ENCODE peak calls at places on chromosomes 11 and 22, in six cellular contexts. E, A, N, M, B and S are unnamed samples.

GRCh38 chr22:21942407-21942895 is 10.2 kb downstream of the PPM1F start:
- DNase-seq in E (no peak), M (no peak), A (no peak), B (no peak), N (no peak), S (no peak)

GRCh38 chr11:116202922-116203321 is 569.9 kb downstream of the BUD13 start:
- DNase-seq in M (no peak), N (no peak), B (no peak), A (no peak), E (no peak), S (no peak)

GRCh38 chr11:9396752-9397151 is 12.3 kb downstream of the IPO7 start:
- DNase-seq in B (no peak), N (no peak), M (no peak), A (peak; percentile 30), E (peak; percentile 60), S (no peak)

GRCh38 chr11:127873478-127873877 is 713.9 kb downstream of the ETS1 start:
- DNase-seq in N (no peak), B (no peak), M (no peak), E (no peak), A (no peak), S (no peak)

GRCh38 chr22:47619631-47620030 is 857.2 kb downstream of the TBC1D22A start:
- DNase-seq in A (no peak), B (no peak), M (no peak), N (no peak), E (no peak), S (no peak)

GRCh38 chr11:118046051-118046963 is 30.6 kb upstream of the TMPRSS4 start:
- DNase-seq in A (no peak), E (peak; percentile 44), M (no peak), N (no peak), B (no peak), S (no peak)

GRCh38 chr11:10628506-10629236 is 60.2 kb upstream of the LYVE1 start:
- DNase-seq in E (no peak), M (no peak), B (no peak), N (no peak), A (no peak), S (no peak)

GRCh38 chr11:27395556-27396258 is 32.7 kb upstream of the CCDC34 start:
- DNase-seq in A (no peak), E (no peak), M (no peak), N (no peak), B (peak; percentile 95), S (no peak)

GRCh38 chr11:109320595-109320994 is 101.4 kb upstream of the C11orf87 start:
- DNase-seq in N (no peak), B (no peak), A (no peak), M (no peak), E (no peak), S (no peak)

GRCh38 chr22:23484651-23485050 is 95.4 kb downstream of the IGLL1 start:
- DNase-seq in M (no peak), B (no peak), A (no peak), E (no peak), N (no peak), S (no peak)

GRCh38 chr11:24233041-24233440 is 263.8 kb upstream of the LUZP2 start:
- DNase-seq in N (no peak), B (no peak), E (no peak), A (no peak), M (no peak), S (no peak)

GRCh38 chr11:71948314-71949027 is 19.6 kb downstream of the RNF121 start:
- DNase-seq in A (no peak), M (peak; percentile 80), B (peak; percentile 75), E (no peak), N (no peak), S (no peak)

GRCh38 chr22:37187891-37188761 is at the start of gene C1QTNF6:
- DNase-seq in E (no peak), N (no peak), A (no peak), M (no peak), B (no peak), S (no peak)

GRCh38 chr11:2210366-2211112 is 38.9 kb upstream of the TH start:
- DNase-seq in A (no peak), E (no peak), N (no peak), B (no peak), M (peak; percentile 1), S (no peak)

GRCh38 chr11:38460429-38460828 is 1862.4 kb upstream of the RAG2 start:
- DNase-seq in M (no peak), B (no peak), E (no peak), N (no peak), A (no peak), S (no peak)

GRCh38 chr11:130031945-130032344 is 29.3 kb upstream of the PRDM10 start:
- DNase-seq in E (no peak), N (no peak), A (no peak), B (no peak), M (no peak), S (no peak)

GRCh38 chr11:107370390-107370789 is 87.2 kb downstream of the CWF19L2 start:
- DNase-seq in A (no peak), B (no peak), E (peak; percentile 5), N (no peak), M (no peak), S (no peak)

GRCh38 chr22:47600791-47601400 is 838.4 kb downstream of the TBC1D22A start:
- DNase-seq in B (no peak), E (no peak), M (no peak), N (no peak), A (no peak), S (no peak)

GRCh38 chr11:117420598-117420997 is 92.9 kb downstream of the CEP164 start:
- DNase-seq in B (no peak), A (no peak), M (no peak), N (no peak), E (no peak), S (no peak)

GRCh38 chr11:121131656-121132055 is 30.6 kb downstream of the TECTA start:
- DNase-seq in B (no peak), E (no peak), N (no peak), M (no peak), A (no peak), S (no peak)

GRCh38 chr11:16338397-16338796 is 17.9 kb downstream of the SOX6 start:
- DNase-seq in A (no peak), E (no peak), M (no peak), N (no peak), B (no peak), S (no peak)

GRCh38 chr11:2741377-2742131 is 41.8 kb upstream of the KCNQ1OT1 start:
- DNase-seq in B (no peak), M (peak; percentile 54), N (no peak), A (no peak), E (no peak), S (no peak)

GRCh38 chr11:126060651-126061220 is 1.9 kb downstream of the CDON start:
- DNase-seq in E (no peak), B (peak; percentile 45), A (no peak), M (no peak), N (no peak), S (no peak)

GRCh38 chr22:30033137-30033536 is 47.1 kb upstream of the HORMAD2 start:
- DNase-seq in N (no peak), M (no peak), B (no peak), E (no peak), A (no peak), S (no peak)

GRCh38 chr22:48943567-48944432 is 883.9 kb downstream of the BRD1 start:
- DNase-seq in M (peak; percentile 55), A (no peak), E (no peak), B (peak; percentile 97), N (peak; percentile 33), S (no peak)
- TF ChIP-seq POLR2AphosphoS5 in M (no peak), A (no peak), E (no peak), B (peak; percentile 71), N (no peak), S (no peak)

GRCh38 chr11:62444271-62444833 is 25.5 kb downstream of the SCGB1A1 start:
- DNase-seq in B (no peak), N (no peak), E (peak; percentile 16), M (no peak), A (no peak), S (peak; percentile 49)
- TF ChIP-seq POLR2A in B (no peak), N (no peak), E (no peak), M (no peak), A (no peak), S (no peak)

DNA sequence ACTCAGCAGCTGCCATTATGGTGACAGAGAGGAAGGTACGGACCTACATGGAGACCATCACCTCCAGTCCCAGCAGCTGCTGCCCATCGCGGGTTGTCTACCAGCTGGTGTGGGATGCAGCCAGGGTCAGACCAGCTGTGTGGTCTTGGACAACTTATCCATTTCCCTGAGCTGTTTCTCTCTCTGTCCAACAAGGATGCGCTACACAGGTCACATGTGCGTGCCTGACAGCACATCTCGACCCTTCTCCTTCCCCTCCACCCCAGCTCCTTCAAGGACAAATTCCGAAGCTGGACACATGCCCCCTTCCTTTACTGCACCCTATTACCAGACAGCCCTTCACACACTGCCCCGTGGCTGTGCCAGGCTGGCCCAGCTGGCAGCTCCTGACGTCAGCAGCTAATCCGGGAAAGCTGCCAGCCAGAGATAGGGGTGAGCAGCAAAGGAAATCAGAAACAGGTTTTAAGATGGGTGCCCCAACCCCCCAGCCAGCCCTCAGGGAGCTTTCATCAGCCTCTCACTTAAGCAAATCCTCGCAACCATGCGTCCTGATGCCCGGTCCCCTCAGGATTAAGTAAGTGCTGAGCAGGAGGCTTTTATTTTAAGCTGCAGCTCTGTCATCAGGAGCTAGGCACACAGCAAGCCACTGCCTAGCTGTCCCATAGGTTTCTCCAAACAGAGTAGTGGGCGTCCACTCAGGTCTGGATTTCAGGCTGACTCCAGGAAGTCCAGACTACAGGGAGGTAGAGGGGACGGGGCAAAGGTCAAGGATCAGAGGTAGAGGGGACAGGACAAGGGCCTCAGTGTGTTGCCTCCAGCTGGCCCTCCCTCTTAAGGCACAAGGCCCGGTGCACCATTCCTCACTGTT is 20.3 kb downstream of the TEF start:
- DNase-seq in A (no peak), B (peak; percentile 70), E (no peak), M (no peak), N (no peak), S (no peak)
- TF ChIP-seq TAF1 in A (no peak), B (no peak), E (no peak), M (no peak), N (no peak), S (no peak)

GRCh38 chr11:57703341-57703740 is 8.7 kb downstream of the MED19 start:
- DNase-seq in A (no peak), N (no peak), B (no peak), M (no peak), E (no peak), S (no peak)

GRCh38 chr11:57700425-57700824 is 11.6 kb downstream of the MED19 start:
- DNase-seq in E (no peak), A (no peak), B (no peak), N (no peak), M (no peak), S (no peak)

GRCh38 chr11:57699813-57700212 is 12.2 kb downstream of the MED19 start:
- DNase-seq in N (no peak), M (no peak), B (no peak), A (no peak), E (no peak), S (no peak)

GRCh38 chr11:57698843-57699365 is 13.1 kb downstream of the MED19 start:
- DNase-seq in N (no peak), E (no peak), B (no peak), M (no peak), A (no peak), S (no peak)
- TF ChIP-seq POLR2AphosphoS5 in N (no peak), E (no peak), B (no peak), M (no peak), A (no peak), S (no peak)